ENCODE peak calls at places on chromosomes 3 and 15, in seven cellular contexts. P is NCI-H1417 treated with DMSO at 0.1 percent for 48 hours, Z is iris pigment epithelial cell, U is NCI-H774, A is Right ventricle myocardium superior, C is KG1, T is 8988T. Q is an unnamed sample.

GRCh38 chr3:168165390-168166269 is 69.9 kb upstream of the GOLIM4 start:
- DNase-seq in P (peak), Z (peak), U (peak), A (no peak), C (peak), T (no peak), Q (peak)

GRCh38 chr3:11517601-11518000 is 126.1 kb downstream of the VGLL4 start:
- DNase-seq in P (no peak), Z (no peak), U (no peak), A (no peak), C (no peak), T (no peak), Q (no peak)

GRCh38 chr15:28885630-28886430 is at the start of gene APBA2:
- DNase-seq in P (no peak), Z (peak), U (no peak), A (no peak), C (no peak), T (peak), Q (peak)

GRCh38 chr3:31873254-31873653 is 107.8 kb downstream of the OSBPL10 start:
- DNase-seq in P (no peak), Z (peak), U (no peak), A (no peak), C (no peak), T (no peak), Q (no peak)

GRCh38 chr3:120705851-120706582 is 24.0 kb upstream of the HGD start:
- DNase-seq in P (no peak), Z (no peak), U (no peak), A (no peak), C (no peak), T (no peak), Q (no peak)

GRCh38 chr3:114557791-114558190 is 264.0 kb downstream of the TIGIT start:
- DNase-seq in P (no peak), Z (peak), U (no peak), A (no peak), C (no peak), T (no peak), Q (no peak)

GRCh38 chr15:39130556-39131379 is 450.1 kb upstream of the THBS1 start:
- DNase-seq in P (no peak), Z (no peak), U (no peak), A (no peak), C (no peak), T (no peak), Q (no peak)

GRCh38 chr15:82272154-82272553 is 9.5 kb downstream of the SAXO2 start:
- DNase-seq in P (no peak), Z (no peak), U (no peak), A (no peak), C (no peak), T (no peak), Q (no peak)

GRCh38 chr15:66515901-66516322 is 10.8 kb downstream of the ZWILCH start:
- DNase-seq in P (no peak), Z (no peak), U (no peak), A (no peak), C (no peak), T (peak), Q (no peak)

GRCh38 chr3:154316974-154317767 is 7.1 kb downstream of the DHX36 start:
- DNase-seq in P (no peak), Z (peak), U (no peak), A (no peak), C (no peak), T (no peak), Q (no peak)

GRCh38 chr15:69317392-69317841 is 18.7 kb downstream of the PAQR5 start:
- DNase-seq in P (no peak), Z (no peak), U (no peak), A (no peak), C (no peak), T (no peak), Q (no peak)

GRCh38 chr3:126827121-126827520 is 123.1 kb downstream of the CHCHD6 start:
- DNase-seq in P (no peak), Z (peak), U (no peak), A (peak), C (no peak), T (no peak), Q (no peak)

GRCh38 chr3:119630562-119631329 is 29.6 kb downstream of the POPDC2 start:
- DNase-seq in P (no peak), Z (peak), U (no peak), A (no peak), C (no peak), T (no peak), Q (no peak)

GRCh38 chr15:47185222-47185800 is 532.0 kb upstream of the SEMA6D start:
- DNase-seq in P (no peak), Z (peak), U (peak), A (no peak), C (no peak), T (no peak), Q (no peak)

GRCh38 chr3:29868702-29869101 is 587.8 kb downstream of the RBMS3 start:
- DNase-seq in P (no peak), Z (no peak), U (no peak), A (no peak), C (no peak), T (no peak), Q (no peak)

GRCh38 chr3:42653560-42654330 is at the start of gene ZBTB47:
- DNase-seq in P (no peak), Z (peak), U (no peak), A (peak), C (peak), T (peak), Q (peak)

GRCh38 chr3:139128803-139129202 is 84.1 kb upstream of the PRR23C start:
- DNase-seq in P (no peak), Z (no peak), U (no peak), A (no peak), C (no peak), T (no peak), Q (no peak)

GRCh38 chr15:79050977-79051376 is 39.6 kb downstream of the RASGRF1 start:
- DNase-seq in P (no peak), Z (no peak), U (no peak), A (no peak), C (no peak), T (no peak), Q (no peak)

GRCh38 chr15:52649686-52650085 is 29.5 kb downstream of the ATOSA start:
- DNase-seq in P (no peak), Z (no peak), U (no peak), A (no peak), C (no peak), T (no peak), Q (no peak)

GRCh38 chr3:185070491-185071335 is 82.1 kb downstream of the C3orf70 start:
- DNase-seq in P (no peak), Z (peak), U (peak), A (no peak), C (no peak), T (peak), Q (peak)

GRCh38 chr3:170471149-170471548 is 52.5 kb downstream of the CLDN11 start:
- DNase-seq in P (no peak), Z (no peak), U (no peak), A (no peak), C (no peak), T (no peak), Q (no peak)

GRCh38 chr15:25169318-25169717 is 214.5 kb downstream of the SNRPN start:
- DNase-seq in P (no peak), Z (no peak), U (no peak), A (no peak), C (no peak), T (no peak), Q (no peak)

GRCh38 chr15:62413147-62413546 is 248.1 kb upstream of the C2CD4B start:
- DNase-seq in P (no peak), Z (no peak), U (no peak), A (no peak), C (no peak), T (no peak), Q (no peak)

GRCh38 chr3:13539285-13539625 is 9.7 kb upstream of the FBLN2 start:
- DNase-seq in P (no peak), Z (peak), U (no peak), A (no peak), C (no peak), T (no peak), Q (no peak)

GRCh38 chr3:58411036-58411435 is 22.6 kb downstream of the PDHB start:
- DNase-seq in P (no peak), Z (no peak), U (no peak), A (no peak), C (no peak), T (no peak), Q (no peak)

GRCh38 chr3:42300013-42300412 is 34.0 kb upstream of the CCK start:
- DNase-seq in P (no peak), Z (peak), U (no peak), A (no peak), C (no peak), T (no peak), Q (peak)

GRCh38 chr15:81686021-81686420 is 312.0 kb upstream of the TMC3 start:
- DNase-seq in P (no peak), Z (no peak), U (no peak), A (no peak), C (no peak), T (no peak), Q (no peak)

GRCh38 chr3:73080201-73080966 is 18.9 kb downstream of the EBLN2 start:
- DNase-seq in P (no peak), Z (no peak), U (no peak), A (no peak), C (no peak), T (no peak), Q (no peak)

GRCh38 chr15:29410342-29410741 is 140.7 kb upstream of the NSMCE3 start:
- DNase-seq in P (no peak), Z (no peak), U (no peak), A (no peak), C (no peak), T (no peak), Q (no peak)

GRCh38 chr3:170717410-170718402 is 131.8 kb upstream of the SLC7A14 start:
- DNase-seq in P (no peak), Z (peak), U (no peak), A (peak), C (no peak), T (no peak), Q (no peak)

GRCh38 chr3:142210144-142210543 is 15.2 kb downstream of the GK5 start:
- DNase-seq in P (no peak), Z (no peak), U (no peak), A (no peak), C (no peak), T (no peak), Q (no peak)

GRCh38 chr3:150074697-150075416 is 104.2 kb upstream of the PFN2 start:
- DNase-seq in P (no peak), Z (no peak), U (no peak), A (no peak), C (no peak), T (no peak), Q (no peak)

GRCh38 chr3:55000546-55000945 is 72.7 kb upstream of the LRTM1 start:
- DNase-seq in P (no peak), Z (peak), U (peak), A (no peak), C (no peak), T (no peak), Q (no peak)

Q was measured in HuH-7.5.